ENCODE peak calls at places on chromosomes 1 and 21, in nine cellular contexts. One of them, this sample, is unnamed.

GRCh38 chr1:59945790-59946189 is 19.2 kb upstream of the CYP2J2 start:
- DNase-seq in mammary epithelial cell: no peak
- DNase-seq in cardiac muscle cell: no peak
- DNase-seq in ovary: no peak
- DNase-seq in naive thymus-derived CD4-positive, alpha-beta T cell: no peak
- DNase-seq in CD8-positive, alpha-beta T cell: no peak
- DNase-seq in heart right ventricle: no peak
- DNase-seq in keratinocyte: no peak
- DNase-seq in colonic mucosa: no peak
- DNase-seq in this sample: no peak

GRCh38 chr1:151590961-151591360 is 20.9 kb upstream of the SNX27 start:
- DNase-seq in mammary epithelial cell: no peak
- DNase-seq in cardiac muscle cell: no peak
- DNase-seq in ovary: no peak
- DNase-seq in naive thymus-derived CD4-positive, alpha-beta T cell: no peak
- DNase-seq in CD8-positive, alpha-beta T cell: no peak
- DNase-seq in heart right ventricle: no peak
- DNase-seq in keratinocyte: no peak
- DNase-seq in colonic mucosa: no peak
- DNase-seq in this sample: no peak

GRCh38 chr21:41439245-41439644 is 13.2 kb downstream of the MX1 start:
- DNase-seq in mammary epithelial cell: no peak
- DNase-seq in cardiac muscle cell: no peak
- DNase-seq in ovary: no peak
- DNase-seq in naive thymus-derived CD4-positive, alpha-beta T cell: no peak
- DNase-seq in CD8-positive, alpha-beta T cell: no peak
- DNase-seq in heart right ventricle: no peak
- DNase-seq in keratinocyte: no peak
- DNase-seq in colonic mucosa: no peak
- DNase-seq in this sample: no peak

GRCh38 chr1:22121421-22121911 is 21.4 kb downstream of the WNT4 start:
- DNase-seq in mammary epithelial cell: no peak
- DNase-seq in cardiac muscle cell: no peak
- DNase-seq in ovary: no peak
- DNase-seq in naive thymus-derived CD4-positive, alpha-beta T cell: no peak
- DNase-seq in CD8-positive, alpha-beta T cell: no peak
- DNase-seq in heart right ventricle: no peak
- DNase-seq in keratinocyte: no peak
- DNase-seq in colonic mucosa: no peak
- DNase-seq in this sample: no peak

GRCh38 chr21:34796518-34797201 is 127.9 kb downstream of the CLIC6 start:
- DNase-seq in mammary epithelial cell: no peak
- DNase-seq in cardiac muscle cell: no peak
- DNase-seq in ovary: no peak
- DNase-seq in naive thymus-derived CD4-positive, alpha-beta T cell: no peak
- DNase-seq in CD8-positive, alpha-beta T cell: no peak
- DNase-seq in heart right ventricle: no peak
- DNase-seq in keratinocyte: no peak
- DNase-seq in colonic mucosa: peak; percentile 49
- DNase-seq in this sample: no peak

GRCh38 chr1:108892356-108893140 is 15.8 kb downstream of the GPSM2 start:
- DNase-seq in mammary epithelial cell: no peak
- DNase-seq in cardiac muscle cell: no peak
- DNase-seq in ovary: no peak
- DNase-seq in naive thymus-derived CD4-positive, alpha-beta T cell: no peak
- DNase-seq in CD8-positive, alpha-beta T cell: no peak
- DNase-seq in heart right ventricle: no peak
- DNase-seq in keratinocyte: no peak
- DNase-seq in colonic mucosa: no peak
- DNase-seq in this sample: no peak

GRCh38 chr1:180181048-180181447 is 26.4 kb downstream of the QSOX1 start:
- DNase-seq in mammary epithelial cell: no peak
- DNase-seq in cardiac muscle cell: no peak
- DNase-seq in ovary: no peak
- DNase-seq in naive thymus-derived CD4-positive, alpha-beta T cell: no peak
- DNase-seq in CD8-positive, alpha-beta T cell: no peak
- DNase-seq in heart right ventricle: no peak
- DNase-seq in keratinocyte: no peak
- DNase-seq in colonic mucosa: no peak
- DNase-seq in this sample: no peak

GRCh38 chr1:157198619-157199420 is 60.6 kb upstream of the ETV3 start:
- DNase-seq in mammary epithelial cell: peak; percentile 72
- DNase-seq in cardiac muscle cell: no peak
- DNase-seq in ovary: no peak
- DNase-seq in naive thymus-derived CD4-positive, alpha-beta T cell: no peak
- DNase-seq in CD8-positive, alpha-beta T cell: no peak
- DNase-seq in heart right ventricle: no peak
- DNase-seq in keratinocyte: peak; percentile 25
- DNase-seq in colonic mucosa: no peak
- DNase-seq in this sample: peak; percentile 26

GRCh38 chr1:110225212-110225611 is 15.1 kb downstream of the KCNC4 start:
- DNase-seq in mammary epithelial cell: no peak
- DNase-seq in cardiac muscle cell: no peak
- DNase-seq in ovary: no peak
- DNase-seq in naive thymus-derived CD4-positive, alpha-beta T cell: no peak
- DNase-seq in CD8-positive, alpha-beta T cell: no peak
- DNase-seq in heart right ventricle: no peak
- DNase-seq in keratinocyte: no peak
- DNase-seq in colonic mucosa: no peak
- DNase-seq in this sample: no peak

GRCh38 chr1:94236630-94237290 is 624 bp downstream of the ARHGAP29 start:
- DNase-seq in mammary epithelial cell: peak; percentile 63
- DNase-seq in cardiac muscle cell: peak; percentile 54
- DNase-seq in ovary: peak; percentile 25
- DNase-seq in naive thymus-derived CD4-positive, alpha-beta T cell: no peak
- DNase-seq in CD8-positive, alpha-beta T cell: no peak
- DNase-seq in heart right ventricle: peak; percentile 38
- DNase-seq in keratinocyte: no peak
- DNase-seq in colonic mucosa: peak; percentile 46
- DNase-seq in this sample: no peak

GRCh38 chr1:42152119-42152518 is 1.1 kb upstream of the GUCA2B start:
- DNase-seq in mammary epithelial cell: no peak
- DNase-seq in cardiac muscle cell: no peak
- DNase-seq in ovary: no peak
- DNase-seq in naive thymus-derived CD4-positive, alpha-beta T cell: no peak
- DNase-seq in CD8-positive, alpha-beta T cell: no peak
- DNase-seq in heart right ventricle: peak; percentile 31
- DNase-seq in keratinocyte: no peak
- DNase-seq in colonic mucosa: no peak
- DNase-seq in this sample: no peak

GRCh38 chr1:98046031-98046641 is 125.3 kb upstream of the DPYD start:
- DNase-seq in mammary epithelial cell: peak; percentile 58
- DNase-seq in cardiac muscle cell: peak; percentile 63
- DNase-seq in ovary: no peak
- DNase-seq in naive thymus-derived CD4-positive, alpha-beta T cell: peak; percentile 7
- DNase-seq in CD8-positive, alpha-beta T cell: peak; percentile 49
- DNase-seq in heart right ventricle: no peak
- DNase-seq in keratinocyte: no peak
- DNase-seq in colonic mucosa: no peak
- DNase-seq in this sample: no peak

GRCh38 chr1:46546210-46546609 is 5.2 kb downstream of the KNCN start:
- DNase-seq in mammary epithelial cell: no peak
- DNase-seq in cardiac muscle cell: no peak
- DNase-seq in ovary: no peak
- DNase-seq in naive thymus-derived CD4-positive, alpha-beta T cell: no peak
- DNase-seq in CD8-positive, alpha-beta T cell: no peak
- DNase-seq in heart right ventricle: no peak
- DNase-seq in keratinocyte: no peak
- DNase-seq in colonic mucosa: no peak
- DNase-seq in this sample: no peak

GRCh38 chr1:238404506-238404905 is 513.8 kb upstream of the ZP4 start:
- DNase-seq in mammary epithelial cell: no peak
- DNase-seq in cardiac muscle cell: no peak
- DNase-seq in ovary: no peak
- DNase-seq in naive thymus-derived CD4-positive, alpha-beta T cell: no peak
- DNase-seq in CD8-positive, alpha-beta T cell: no peak
- DNase-seq in heart right ventricle: no peak
- DNase-seq in keratinocyte: no peak
- DNase-seq in colonic mucosa: no peak
- DNase-seq in this sample: no peak

GRCh38 chr1:210129092-210129491 is 103.5 kb upstream of the SERTAD4 start:
- DNase-seq in mammary epithelial cell: no peak
- DNase-seq in cardiac muscle cell: no peak
- DNase-seq in ovary: no peak
- DNase-seq in naive thymus-derived CD4-positive, alpha-beta T cell: no peak
- DNase-seq in CD8-positive, alpha-beta T cell: no peak
- DNase-seq in heart right ventricle: no peak
- DNase-seq in keratinocyte: no peak
- DNase-seq in colonic mucosa: no peak
- DNase-seq in this sample: no peak

GRCh38 chr1:212858461-212859265 is 588 bp downstream of the FLVCR1 start:
- DNase-seq in mammary epithelial cell: peak; percentile 48
- DNase-seq in cardiac muscle cell: peak; percentile 38
- DNase-seq in ovary: no peak
- DNase-seq in naive thymus-derived CD4-positive, alpha-beta T cell: no peak
- DNase-seq in CD8-positive, alpha-beta T cell: peak; percentile 52
- DNase-seq in heart right ventricle: peak; percentile 6
- DNase-seq in keratinocyte: no peak
- DNase-seq in colonic mucosa: peak; percentile 52
- DNase-seq in this sample: no peak

GRCh38 chr1:47849611-47850261 is 147.4 kb downstream of the TRABD2B start:
- DNase-seq in mammary epithelial cell: no peak
- DNase-seq in cardiac muscle cell: no peak
- DNase-seq in ovary: no peak
- DNase-seq in naive thymus-derived CD4-positive, alpha-beta T cell: no peak
- DNase-seq in CD8-positive, alpha-beta T cell: no peak
- DNase-seq in heart right ventricle: no peak
- DNase-seq in keratinocyte: no peak
- DNase-seq in colonic mucosa: no peak
- DNase-seq in this sample: no peak

GRCh38 chr1:97820470-97821188 is 100.2 kb downstream of the DPYD start:
- DNase-seq in mammary epithelial cell: peak; percentile 23
- DNase-seq in cardiac muscle cell: peak; percentile 63
- DNase-seq in ovary: no peak
- DNase-seq in naive thymus-derived CD4-positive, alpha-beta T cell: no peak
- DNase-seq in CD8-positive, alpha-beta T cell: no peak
- DNase-seq in heart right ventricle: no peak
- DNase-seq in keratinocyte: no peak
- DNase-seq in colonic mucosa: no peak
- DNase-seq in this sample: no peak

GRCh38 chr21:36159356-36159921 is 2.8 kb downstream of the DOP1B start:
- DNase-seq in mammary epithelial cell: no peak
- DNase-seq in cardiac muscle cell: no peak
- DNase-seq in ovary: no peak
- DNase-seq in naive thymus-derived CD4-positive, alpha-beta T cell: no peak
- DNase-seq in CD8-positive, alpha-beta T cell: no peak
- DNase-seq in heart right ventricle: no peak
- DNase-seq in keratinocyte: no peak
- DNase-seq in colonic mucosa: peak; percentile 79
- DNase-seq in this sample: no peak

GRCh38 chr1:248627971-248628844 is 6.7 kb downstream of the OR2T11 start:
- DNase-seq in mammary epithelial cell: no peak
- DNase-seq in cardiac muscle cell: no peak
- DNase-seq in ovary: no peak
- DNase-seq in naive thymus-derived CD4-positive, alpha-beta T cell: no peak
- DNase-seq in CD8-positive, alpha-beta T cell: no peak
- DNase-seq in heart right ventricle: no peak
- DNase-seq in keratinocyte: no peak
- DNase-seq in colonic mucosa: no peak
- DNase-seq in this sample: no peak
- H3K9me3 ChIP-seq in mammary epithelial cell: peaks cover 2% of the 10 kb centered on the region
- H3K9me3 ChIP-seq in cardiac muscle cell: no peaks in the 10 kb centered on the region
- H3K9me3 ChIP-seq in ovary: no peaks in the 10 kb centered on the region
- H3K9me3 ChIP-seq in naive thymus-derived CD4-positive, alpha-beta T cell: no peaks in the 10 kb centered on the region
- H3K9me3 ChIP-seq in CD8-positive, alpha-beta T cell: no peaks in the 10 kb centered on the region
- H3K9me3 ChIP-seq in heart right ventricle: no peaks in the 10 kb centered on the region
- H3K9me3 ChIP-seq in keratinocyte: no peaks in the 10 kb centered on the region
- H3K9me3 ChIP-seq in colonic mucosa: no peaks in the 10 kb centered on the region
- H3K9me3 ChIP-seq in this sample: no peaks in the 10 kb centered on the region

GRCh38 chr1:34746785-34747637 is 7.8 kb upstream of the GJB5 start:
- DNase-seq in mammary epithelial cell: no peak
- DNase-seq in cardiac muscle cell: no peak
- DNase-seq in ovary: no peak
- DNase-seq in naive thymus-derived CD4-positive, alpha-beta T cell: no peak
- DNase-seq in CD8-positive, alpha-beta T cell: no peak
- DNase-seq in heart right ventricle: no peak
- DNase-seq in keratinocyte: no peak
- DNase-seq in colonic mucosa: no peak
- DNase-seq in this sample: no peak
- H3K9me3 ChIP-seq in mammary epithelial cell: no peaks in the 10 kb centered on the region
- H3K9me3 ChIP-seq in cardiac muscle cell: no peaks in the 10 kb centered on the region
- H3K9me3 ChIP-seq in ovary: no peaks in the 10 kb centered on the region
- H3K9me3 ChIP-seq in naive thymus-derived CD4-positive, alpha-beta T cell: no peaks in the 10 kb centered on the region
- H3K9me3 ChIP-seq in CD8-positive, alpha-beta T cell: no peaks in the 10 kb centered on the region
- H3K9me3 ChIP-seq in heart right ventricle: no peaks in the 10 kb centered on the region
- H3K9me3 ChIP-seq in keratinocyte: no peaks in the 10 kb centered on the region
- H3K9me3 ChIP-seq in colonic mucosa: no peaks in the 10 kb centered on the region
- H3K9me3 ChIP-seq in this sample: no peaks in the 10 kb centered on the region

GRCh38 chr1:4626061-4626460 is 28.3 kb upstream of the AJAP1 start:
- DNase-seq in mammary epithelial cell: no peak
- DNase-seq in cardiac muscle cell: no peak
- DNase-seq in ovary: no peak
- DNase-seq in naive thymus-derived CD4-positive, alpha-beta T cell: no peak
- DNase-seq in CD8-positive, alpha-beta T cell: no peak
- DNase-seq in heart right ventricle: no peak
- DNase-seq in keratinocyte: no peak
- DNase-seq in colonic mucosa: no peak
- DNase-seq in this sample: no peak

GRCh38 chr1:4624141-4624715 is 30.2 kb upstream of the AJAP1 start:
- DNase-seq in mammary epithelial cell: no peak
- DNase-seq in cardiac muscle cell: no peak
- DNase-seq in ovary: no peak
- DNase-seq in naive thymus-derived CD4-positive, alpha-beta T cell: no peak
- DNase-seq in CD8-positive, alpha-beta T cell: no peak
- DNase-seq in heart right ventricle: no peak
- DNase-seq in keratinocyte: no peak
- DNase-seq in colonic mucosa: no peak
- DNase-seq in this sample: no peak

GRCh38 chr1:4624801-4625200 is 29.6 kb upstream of the AJAP1 start:
- DNase-seq in mammary epithelial cell: no peak
- DNase-seq in cardiac muscle cell: no peak
- DNase-seq in ovary: no peak
- DNase-seq in naive thymus-derived CD4-positive, alpha-beta T cell: no peak
- DNase-seq in CD8-positive, alpha-beta T cell: no peak
- DNase-seq in heart right ventricle: no peak
- DNase-seq in keratinocyte: no peak
- DNase-seq in colonic mucosa: no peak
- DNase-seq in this sample: no peak

GRCh38 chr1:4621646-4622045 is 32.8 kb upstream of the AJAP1 start:
- DNase-seq in mammary epithelial cell: no peak
- DNase-seq in cardiac muscle cell: no peak
- DNase-seq in ovary: no peak
- DNase-seq in naive thymus-derived CD4-positive, alpha-beta T cell: no peak
- DNase-seq in CD8-positive, alpha-beta T cell: no peak
- DNase-seq in heart right ventricle: no peak
- DNase-seq in keratinocyte: no peak
- DNase-seq in colonic mucosa: no peak
- DNase-seq in this sample: no peak

GRCh38 chr1:4622821-4623220 is 31.6 kb upstream of the AJAP1 start:
- DNase-seq in mammary epithelial cell: no peak
- DNase-seq in cardiac muscle cell: no peak
- DNase-seq in ovary: no peak
- DNase-seq in naive thymus-derived CD4-positive, alpha-beta T cell: no peak
- DNase-seq in CD8-positive, alpha-beta T cell: no peak
- DNase-seq in heart right ventricle: no peak
- DNase-seq in keratinocyte: no peak
- DNase-seq in colonic mucosa: no peak
- DNase-seq in this sample: no peak
- H3K9me3 ChIP-seq in mammary epithelial cell: peaks cover 3% of the 10 kb centered on the region
- H3K9me3 ChIP-seq in cardiac muscle cell: no peaks in the 10 kb centered on the region
- H3K9me3 ChIP-seq in ovary: peaks cover 6% of the 10 kb centered on the region
- H3K9me3 ChIP-seq in naive thymus-derived CD4-positive, alpha-beta T cell: no peaks in the 10 kb centered on the region
- H3K9me3 ChIP-seq in CD8-positive, alpha-beta T cell: no peaks in the 10 kb centered on the region
- H3K9me3 ChIP-seq in heart right ventricle: no peaks in the 10 kb centered on the region
- H3K9me3 ChIP-seq in keratinocyte: no peaks in the 10 kb centered on the region
- H3K9me3 ChIP-seq in colonic mucosa: no peaks in the 10 kb centered on the region
- H3K9me3 ChIP-seq in this sample: no peaks in the 10 kb centered on the region

GRCh38 chr21:45190013-45190412 is 97.7 kb downstream of the POFUT2 start:
- DNase-seq in mammary epithelial cell: no peak
- DNase-seq in cardiac muscle cell: no peak
- DNase-seq in ovary: no peak
- DNase-seq in naive thymus-derived CD4-positive, alpha-beta T cell: no peak
- DNase-seq in CD8-positive, alpha-beta T cell: no peak
- DNase-seq in heart right ventricle: no peak
- DNase-seq in keratinocyte: no peak
- DNase-seq in colonic mucosa: no peak
- DNase-seq in this sample: no peak
- H3K9me3 ChIP-seq in mammary epithelial cell: peaks cover 15% of the 10 kb centered on the region
- H3K9me3 ChIP-seq in cardiac muscle cell: no peaks in the 10 kb centered on the region
- H3K9me3 ChIP-seq in ovary: peaks cover 9% of the 10 kb centered on the region
- H3K9me3 ChIP-seq in naive thymus-derived CD4-positive, alpha-beta T cell: peaks cover 30% of the 10 kb centered on the region
- H3K9me3 ChIP-seq in CD8-positive, alpha-beta T cell: peaks cover 13% of the 10 kb centered on the region
- H3K9me3 ChIP-seq in heart right ventricle: peaks cover 46% of the 10 kb centered on the region
- H3K9me3 ChIP-seq in keratinocyte: peaks cover 4% of the 10 kb centered on the region
- H3K9me3 ChIP-seq in colonic mucosa: no peaks in the 10 kb centered on the region
- H3K9me3 ChIP-seq in this sample: peaks cover 48% of the 10 kb centered on the region

This sample was measured in right atrium auricular region.